ENCODE peak calls at places on chromosome 1, in ten cellular contexts. N, R, P, W, M, G, V, Z, X and S are unnamed samples.

GRCh38 chr1:191674780-191675179 is 483.5 kb upstream of the RGS18 start:
- DNase-seq in N (no peak), R (no peak), P (no peak), W (no peak), M (no peak), G (no peak), V (no peak), Z (no peak), X (no peak), S (no peak)

GRCh38 chr1:178749581-178750166 is 24.6 kb downstream of the RALGPS2 start:
- DNase-seq in N (no peak), R (no peak), P (no peak), W (no peak), M (no peak), G (no peak), V (no peak), Z (no peak), X (no peak), S (no peak)

GRCh38 chr1:32336963-32337675 is 1.1 kb upstream of the MARCKSL1 start:
- DNase-seq in N (no peak), R (peak; percentile 35), P (no peak), W (no peak), M (no peak), G (no peak), V (peak; percentile 65), Z (no peak), X (no peak), S (peak; percentile 88)

GRCh38 chr1:241518447-241519307 is 878 bp downstream of the FH start:
- DNase-seq in N (no peak), R (peak; percentile 76), P (no peak), W (peak; percentile 11), M (no peak), G (peak; percentile 41), V (peak; percentile 32), Z (no peak), X (no peak), S (peak; percentile 41)

GRCh38 chr1:31374511-31375196 is 1.8 kb upstream of the FABP3 start:
- DNase-seq in N (no peak), R (no peak), P (no peak), W (peak; percentile 76), M (no peak), G (no peak), V (peak; percentile 44), Z (no peak), X (no peak), S (no peak)

GRCh38 chr1:241677171-241677570 is 25.1 kb downstream of the WDR64 start:
- DNase-seq in N (no peak), R (no peak), P (no peak), W (no peak), M (no peak), G (no peak), V (no peak), Z (no peak), X (no peak), S (peak; percentile 43)

GRCh38 chr1:63888984-63889383 is 115.2 kb downstream of the ROR1 start:
- DNase-seq in N (no peak), R (peak; percentile 37), P (no peak), W (no peak), M (no peak), G (no peak), V (no peak), Z (no peak), X (no peak), S (no peak)

GRCh38 chr1:196009362-196009761 is 598.9 kb downstream of the KCNT2 start:
- DNase-seq in N (no peak), R (no peak), P (no peak), W (no peak), M (no peak), G (no peak), V (no peak), Z (no peak), X (no peak), S (no peak)

GRCh38 chr1:218510153-218510772 is 165.1 kb downstream of the TGFB2 start:
- DNase-seq in N (no peak), R (no peak), P (no peak), W (no peak), M (no peak), G (no peak), V (no peak), Z (no peak), X (no peak), S (no peak)

GRCh38 chr1:11407301-11407994 is 71.5 kb upstream of the DISP3 start:
- DNase-seq in N (no peak), R (no peak), P (no peak), W (no peak), M (no peak), G (no peak), V (no peak), Z (no peak), X (no peak), S (peak; percentile 90)

GRCh38 chr1:229448845-229449244 is 15.0 kb upstream of the ACTA1 start:
- DNase-seq in N (no peak), R (no peak), P (no peak), W (no peak), M (no peak), G (no peak), V (no peak), Z (no peak), X (no peak), S (no peak)

GRCh38 chr1:229454056-229454455 is 20.2 kb upstream of the ACTA1 start:
- DNase-seq in N (no peak), R (no peak), P (no peak), W (no peak), M (no peak), G (peak; percentile 12), V (no peak), Z (no peak), X (no peak), S (no peak)

GRCh38 chr1:229456016-229456415 is 22.1 kb upstream of the ACTA1 start:
- DNase-seq in N (no peak), R (peak; percentile 6), P (no peak), W (no peak), M (no peak), G (no peak), V (no peak), Z (no peak), X (no peak), S (no peak)

GRCh38 chr1:229457436-229457835 is 23.5 kb upstream of the ACTA1 start:
- DNase-seq in N (no peak), R (no peak), P (no peak), W (no peak), M (no peak), G (no peak), V (no peak), Z (no peak), X (no peak), S (no peak)

DNA sequence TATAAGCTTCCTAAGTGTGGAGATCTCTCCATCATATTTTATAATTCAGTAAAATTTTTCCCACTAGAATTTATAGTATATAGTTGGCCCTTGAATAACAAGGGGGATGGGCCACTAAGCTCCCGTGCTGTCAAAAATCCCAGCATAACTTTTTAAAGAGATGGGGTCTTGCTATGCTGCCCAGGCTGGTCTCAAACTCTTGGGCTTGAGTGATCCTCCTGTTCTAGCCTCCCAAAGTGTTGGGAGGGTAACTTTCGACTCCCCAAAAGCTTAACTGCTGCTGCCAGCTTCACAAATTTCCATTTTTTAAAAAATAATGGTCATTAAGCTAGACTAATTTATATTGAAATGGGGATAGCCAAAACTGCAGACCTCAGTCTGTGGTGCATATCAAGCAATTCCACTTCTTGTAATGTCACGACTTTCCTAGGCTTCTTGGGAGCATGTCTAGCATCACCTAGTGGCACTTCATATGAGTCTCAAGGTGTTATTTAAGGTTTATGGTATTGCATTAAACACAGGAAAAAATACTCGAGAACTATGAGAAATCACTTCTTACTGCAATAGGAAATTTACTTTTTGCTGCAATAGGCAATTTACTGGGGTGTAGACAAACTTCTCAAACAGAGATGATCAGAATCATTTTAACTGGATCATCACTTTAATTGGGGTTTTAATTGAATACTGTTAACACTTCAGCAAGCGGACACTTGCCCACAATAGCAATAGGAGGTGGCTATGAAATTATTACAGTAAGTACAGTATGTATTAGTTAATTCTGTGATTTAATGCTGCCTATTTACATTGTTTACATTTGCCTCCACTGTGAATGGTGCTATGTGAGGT is 19.3 kb upstream of the ACTA1 start:
- DNase-seq in N (no peak), R (peak; percentile 50), P (no peak), W (no peak), M (no peak), G (peak; percentile 18), V (no peak), Z (no peak), X (no peak), S (no peak)
- TF ChIP-seq CTCF in N (no peak), R (peak; percentile 51), P (peak; percentile 32), W (peak; percentile 27), M (peak; percentile 33), G (peak; percentile 44), V (peak; percentile 15), Z (no peak), X (peak; percentile 63), S (peak; percentile 24)

DNA sequence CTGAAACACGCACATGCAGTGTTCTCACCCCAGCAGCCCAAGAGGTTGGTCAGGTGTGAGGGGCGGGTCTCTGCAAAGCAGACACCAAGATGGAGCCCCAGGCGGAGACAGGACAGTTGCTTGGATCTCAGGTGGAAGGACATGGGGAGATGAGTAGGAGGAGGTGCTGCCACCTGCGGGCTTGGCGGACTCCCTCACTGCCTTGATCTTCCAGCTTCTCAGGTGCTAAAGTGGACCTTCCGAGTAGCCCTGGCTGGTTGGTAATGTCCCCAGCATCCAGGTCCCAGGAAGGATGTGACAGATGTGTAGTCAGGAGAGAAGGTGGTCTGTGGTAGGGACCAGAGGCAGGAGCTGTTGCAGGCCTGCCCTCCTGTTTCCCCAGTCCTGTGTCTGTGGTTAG is 114.1 kb downstream of the AJAP1 start:
- DNase-seq in N (no peak), R (no peak), P (no peak), W (no peak), M (no peak), G (no peak), V (no peak), Z (no peak), X (no peak), S (no peak)
- TF ChIP-seq CTCF in N (no peak), R (no peak), P (no peak), W (no peak), M (no peak), G (no peak), V (no peak), Z (no peak), X (no peak), S (no peak)

GRCh38 chr1:77514871-77515776 is 167.3 kb downstream of the ZZZ3 start:
- DNase-seq in N (peak; percentile 40), R (no peak), P (peak; percentile 26), W (no peak), M (peak; percentile 77), G (peak; percentile 17), V (no peak), Z (no peak), X (no peak), S (no peak)
- TF ChIP-seq CTCF in N (no peak), R (no peak), P (no peak), W (no peak), M (peak; percentile 27), G (no peak), V (no peak), Z (no peak), X (peak; percentile 34), S (no peak)

DNA sequence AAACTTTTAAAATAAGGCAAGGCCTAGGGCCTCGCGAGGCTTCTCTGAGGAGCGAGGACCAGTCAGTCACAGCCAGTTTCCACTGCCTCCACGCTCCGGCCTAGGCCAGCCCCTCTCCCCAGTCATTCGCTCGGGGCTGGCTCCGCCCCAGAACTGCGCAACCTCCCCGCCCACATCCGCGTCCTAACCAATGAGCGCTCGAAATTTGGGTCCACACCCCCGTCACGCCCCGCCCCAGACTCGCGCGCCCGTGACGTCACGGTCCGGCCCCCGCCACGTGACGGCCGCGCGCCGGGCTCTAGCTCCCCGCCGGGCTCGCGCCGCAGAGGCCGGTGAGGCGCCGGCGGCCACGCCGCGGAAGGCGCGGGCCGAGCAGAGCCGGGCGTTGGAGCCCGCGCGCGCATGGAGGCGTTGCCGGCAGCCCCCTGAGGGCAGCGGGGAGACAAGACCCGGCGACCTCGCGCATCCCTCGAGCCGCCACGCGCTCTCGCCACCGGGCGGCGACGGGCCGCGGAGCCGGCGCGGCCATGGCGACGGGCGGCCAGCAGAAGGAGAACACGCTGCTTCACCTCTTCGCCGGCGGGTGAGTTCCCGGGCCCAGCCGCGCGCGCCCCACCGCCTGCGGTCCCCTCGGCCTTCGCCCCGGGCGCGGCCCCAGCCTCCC is at the start of gene SLC25A33:
- DNase-seq in N (peak; percentile 98), R (peak; percentile 80), P (peak; percentile 99), W (peak; percentile 97), M (peak; percentile 88), G (peak; percentile 98), V (peak; percentile 97), Z (peak; percentile 72), X (peak; percentile 96), S (peak; percentile 98)
- TF ChIP-seq CTCF in N (no peak), R (no peak), P (no peak), W (no peak), M (no peak), G (no peak), V (no peak), Z (no peak), X (peak; percentile 23), S (no peak)